ENCODE peak calls at places on chromosomes 3 and 15, in six cellular contexts. One of them, this sample, is unnamed.

GRCh38 chr15:84582583-84583157 is 18.1 kb upstream of the ZSCAN2 start:
- DNase-seq in HepG2: no peak
- DNase-seq in DND-41: no peak
- DNase-seq in neuronal stem cell: no peak
- DNase-seq in mammary epithelial cell: peak
- DNase-seq in GM23248: no peak
- DNase-seq in this sample: no peak

GRCh38 chr15:89129816-89130134 is 41.5 kb downstream of the ABHD2 start:
- DNase-seq in HepG2: no peak
- DNase-seq in DND-41: no peak
- DNase-seq in neuronal stem cell: no peak
- DNase-seq in mammary epithelial cell: no peak
- DNase-seq in GM23248: no peak
- DNase-seq in this sample: no peak

GRCh38 chr3:142916611-142917010 is 27.7 kb upstream of the PCOLCE2 start:
- DNase-seq in HepG2: no peak
- DNase-seq in DND-41: no peak
- DNase-seq in neuronal stem cell: no peak
- DNase-seq in mammary epithelial cell: peak
- DNase-seq in GM23248: peak
- DNase-seq in this sample: no peak

GRCh38 chr3:13124631-13125030 is 51.4 kb upstream of the IQSEC1 start:
- DNase-seq in HepG2: no peak
- DNase-seq in DND-41: no peak
- DNase-seq in neuronal stem cell: no peak
- DNase-seq in mammary epithelial cell: no peak
- DNase-seq in GM23248: no peak
- DNase-seq in this sample: peak

GRCh38 chr3:81581966-81582599 is 179.4 kb downstream of the GBE1 start:
- DNase-seq in HepG2: peak
- DNase-seq in DND-41: peak
- DNase-seq in neuronal stem cell: no peak
- DNase-seq in mammary epithelial cell: peak
- DNase-seq in GM23248: peak
- DNase-seq in this sample: no peak

GRCh38 chr3:118972974-118973373 is 61.7 kb downstream of the IGSF11 start:
- DNase-seq in HepG2: no peak
- DNase-seq in DND-41: no peak
- DNase-seq in neuronal stem cell: no peak
- DNase-seq in mammary epithelial cell: no peak
- DNase-seq in GM23248: no peak
- DNase-seq in this sample: no peak

GRCh38 chr15:100732359-100733055 is 130.1 kb downstream of the ASB7 start:
- DNase-seq in HepG2: no peak
- DNase-seq in DND-41: no peak
- DNase-seq in neuronal stem cell: no peak
- DNase-seq in mammary epithelial cell: peak
- DNase-seq in GM23248: peak
- DNase-seq in this sample: no peak

GRCh38 chr15:75238150-75238549 is 20.0 kb upstream of the GOLGA6C start:
- DNase-seq in HepG2: no peak
- DNase-seq in DND-41: no peak
- DNase-seq in neuronal stem cell: no peak
- DNase-seq in mammary epithelial cell: no peak
- DNase-seq in GM23248: no peak
- DNase-seq in this sample: peak

GRCh38 chr3:183315739-183316138 is 62.7 kb downstream of the B3GNT5 start:
- DNase-seq in HepG2: no peak
- DNase-seq in DND-41: no peak
- DNase-seq in neuronal stem cell: no peak
- DNase-seq in mammary epithelial cell: no peak
- DNase-seq in GM23248: no peak
- DNase-seq in this sample: no peak

GRCh38 chr3:52721742-52722033 is 15.8 kb downstream of the SPCS1 start:
- DNase-seq in HepG2: no peak
- DNase-seq in DND-41: no peak
- DNase-seq in neuronal stem cell: no peak
- DNase-seq in mammary epithelial cell: peak
- DNase-seq in GM23248: no peak
- DNase-seq in this sample: no peak
- H3K9ac ChIP-seq in HepG2: no peak
- H3K9ac ChIP-seq in DND-41: no peak
- H3K9ac ChIP-seq in neuronal stem cell: no peak
- H3K9ac ChIP-seq in mammary epithelial cell: no peak
- H3K9ac ChIP-seq in GM23248: no peak
- H3K9ac ChIP-seq in this sample: no peak

DNA sequence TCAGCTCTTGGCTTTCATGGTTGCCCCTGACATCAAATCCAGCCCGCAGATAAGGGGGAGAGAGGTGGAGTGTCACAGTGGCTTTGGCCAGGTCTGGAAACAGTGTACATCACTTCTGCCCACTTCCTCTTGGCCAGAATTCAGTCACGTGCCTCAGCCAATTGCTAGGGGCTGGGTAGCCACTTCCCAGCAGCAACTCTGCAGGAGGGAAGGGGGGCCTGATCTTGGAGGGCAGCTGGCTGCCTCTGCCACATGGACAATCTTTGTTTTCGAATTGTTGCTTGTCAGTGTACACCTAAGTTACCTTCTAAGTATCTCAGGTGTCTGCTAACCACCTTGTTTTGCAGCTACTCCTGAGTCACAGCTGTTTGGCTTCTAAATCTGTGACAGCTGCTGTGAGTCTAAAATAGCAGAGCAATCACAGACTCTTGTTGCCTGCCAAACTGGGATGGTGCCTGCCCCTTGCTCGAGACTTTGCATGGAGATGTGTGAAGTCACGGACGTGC is 41.0 kb upstream of the LIMD1 start:
- DNase-seq in HepG2: no peak
- DNase-seq in DND-41: no peak
- DNase-seq in neuronal stem cell: no peak
- DNase-seq in mammary epithelial cell: peak
- DNase-seq in GM23248: peak
- DNase-seq in this sample: no peak
- H3K4me3 ChIP-seq in HepG2: no peak
- H3K4me3 ChIP-seq in DND-41: no peak
- H3K4me3 ChIP-seq in neuronal stem cell: no peak
- H3K4me3 ChIP-seq in mammary epithelial cell: no peak
- H3K4me3 ChIP-seq in GM23248: no peak
- H3K4me3 ChIP-seq in this sample: no peak

GRCh38 chr3:52535411-52536111 is 844 bp upstream of the UQCC5 start:
- DNase-seq in HepG2: no peak
- DNase-seq in DND-41: peak
- DNase-seq in neuronal stem cell: no peak
- DNase-seq in mammary epithelial cell: no peak
- DNase-seq in GM23248: no peak
- DNase-seq in this sample: no peak
- H3K27ac ChIP-seq in HepG2: peak
- H3K27ac ChIP-seq in DND-41: peak
- H3K27ac ChIP-seq in neuronal stem cell: peak
- H3K27ac ChIP-seq in mammary epithelial cell: no peak
- H3K27ac ChIP-seq in GM23248: peak
- H3K27ac ChIP-seq in this sample: no peak

GRCh38 chr3:181730364-181730763 is 18.6 kb downstream of the SOX2 start:
- DNase-seq in HepG2: no peak
- DNase-seq in DND-41: no peak
- DNase-seq in neuronal stem cell: no peak
- DNase-seq in mammary epithelial cell: no peak
- DNase-seq in GM23248: no peak
- DNase-seq in this sample: no peak
- H3K9ac ChIP-seq in HepG2: no peak
- H3K9ac ChIP-seq in DND-41: no peak
- H3K9ac ChIP-seq in neuronal stem cell: no peak
- H3K9ac ChIP-seq in mammary epithelial cell: no peak
- H3K9ac ChIP-seq in GM23248: no peak
- H3K9ac ChIP-seq in this sample: no peak